ENCODE peak calls at places on chromosome 18, in nine cellular contexts. One of them, this sample, is unnamed.

GRCh38 chr18:59878644-59879043 is 21.2 kb upstream of the PMAIP1 start:
- DNase-seq in HepG2: no peak
- DNase-seq in GM23338: no peak
- DNase-seq in A549: no peak
- DNase-seq in GM12878: no peak
- DNase-seq in HCT116: no peak
- DNase-seq in SK-N-SH: no peak
- DNase-seq in HL-60: no peak
- DNase-seq in K562: no peak
- DNase-seq in this sample: no peak

GRCh38 chr18:8707946-8708345 is 2.6 kb downstream of the MTCL1 start:
- DNase-seq in GM23338: no peak
- DNase-seq in SK-N-SH: no peak
- DNase-seq in HepG2: peak
- DNase-seq in HCT116: no peak
- DNase-seq in A549: no peak
- DNase-seq in GM12878: no peak
- DNase-seq in HL-60: no peak
- DNase-seq in K562: no peak
- DNase-seq in this sample: no peak

GRCh38 chr18:42883177-42883576 is 232.3 kb downstream of the RIT2 start:
- DNase-seq in GM23338: no peak
- DNase-seq in GM12878: no peak
- DNase-seq in SK-N-SH: peak
- DNase-seq in HepG2: no peak
- DNase-seq in A549: no peak
- DNase-seq in HCT116: no peak
- DNase-seq in K562: no peak
- DNase-seq in HL-60: no peak
- DNase-seq in this sample: no peak

GRCh38 chr18:48805826-48806535 is 144.8 kb downstream of the SMAD7 start:
- DNase-seq in A549: no peak
- DNase-seq in GM12878: no peak
- DNase-seq in K562: no peak
- DNase-seq in SK-N-SH: no peak
- DNase-seq in HL-60: no peak
- DNase-seq in HCT116: no peak
- DNase-seq in GM23338: no peak
- DNase-seq in HepG2: no peak
- DNase-seq in this sample: no peak

GRCh38 chr18:37565985-37566478 is 434 bp upstream of the CELF4 start:
- DNase-seq in GM12878: no peak
- DNase-seq in SK-N-SH: peak
- DNase-seq in GM23338: peak
- DNase-seq in A549: peak
- DNase-seq in K562: no peak
- DNase-seq in HL-60: no peak
- DNase-seq in HepG2: no peak
- DNase-seq in HCT116: no peak
- DNase-seq in this sample: no peak

GRCh38 chr18:830315-830901 is 18.4 kb upstream of the YES1 start:
- DNase-seq in SK-N-SH: no peak
- DNase-seq in HepG2: no peak
- DNase-seq in HL-60: peak
- DNase-seq in HCT116: no peak
- DNase-seq in GM12878: no peak
- DNase-seq in GM23338: peak
- DNase-seq in A549: no peak
- DNase-seq in K562: peak
- DNase-seq in this sample: no peak

GRCh38 chr18:49878567-49878966 is 65.2 kb upstream of the ACAA2 start:
- DNase-seq in GM12878: no peak
- DNase-seq in HCT116: no peak
- DNase-seq in HepG2: no peak
- DNase-seq in A549: no peak
- DNase-seq in HL-60: no peak
- DNase-seq in K562: no peak
- DNase-seq in SK-N-SH: no peak
- DNase-seq in GM23338: no peak
- DNase-seq in this sample: no peak

GRCh38 chr18:10297079-10297478 is 157.4 kb upstream of the APCDD1 start:
- DNase-seq in A549: no peak
- DNase-seq in HCT116: no peak
- DNase-seq in SK-N-SH: no peak
- DNase-seq in K562: no peak
- DNase-seq in GM12878: no peak
- DNase-seq in HepG2: no peak
- DNase-seq in HL-60: no peak
- DNase-seq in GM23338: no peak
- DNase-seq in this sample: no peak

GRCh38 chr18:1929720-1930119 is 641.6 kb downstream of the METTL4 start:
- DNase-seq in K562: no peak
- DNase-seq in SK-N-SH: no peak
- DNase-seq in HepG2: no peak
- DNase-seq in HL-60: no peak
- DNase-seq in HCT116: no peak
- DNase-seq in GM23338: no peak
- DNase-seq in GM12878: no peak
- DNase-seq in A549: no peak
- DNase-seq in this sample: no peak

GRCh38 chr18:50268022-50268747 is 1.9 kb upstream of the CFAP53 start:
- DNase-seq in HepG2: no peak
- DNase-seq in HL-60: no peak
- DNase-seq in HCT116: no peak
- DNase-seq in SK-N-SH: peak
- DNase-seq in GM12878: peak
- DNase-seq in GM23338: peak
- DNase-seq in A549: peak
- DNase-seq in K562: no peak
- DNase-seq in this sample: no peak

GRCh38 chr18:2979871-2980606 is 32.9 kb downstream of the LPIN2 start:
- DNase-seq in SK-N-SH: no peak
- DNase-seq in A549: no peak
- DNase-seq in GM12878: no peak
- DNase-seq in K562: no peak
- DNase-seq in GM23338: no peak
- DNase-seq in HepG2: no peak
- DNase-seq in HL-60: peak
- DNase-seq in HCT116: no peak
- DNase-seq in this sample: no peak

GRCh38 chr18:21991897-21992296 is 177.5 kb upstream of the GATA6 start:
- DNase-seq in HL-60: no peak
- DNase-seq in A549: no peak
- DNase-seq in HepG2: no peak
- DNase-seq in K562: no peak
- DNase-seq in SK-N-SH: no peak
- DNase-seq in GM23338: peak
- DNase-seq in GM12878: no peak
- DNase-seq in HCT116: no peak
- DNase-seq in this sample: no peak

GRCh38 chr18:11246466-11246865 is 97.1 kb upstream of the PIEZO2 start:
- DNase-seq in K562: no peak
- DNase-seq in HCT116: no peak
- DNase-seq in A549: no peak
- DNase-seq in SK-N-SH: no peak
- DNase-seq in HL-60: no peak
- DNase-seq in GM23338: no peak
- DNase-seq in GM12878: no peak
- DNase-seq in HepG2: no peak
- DNase-seq in this sample: no peak

GRCh38 chr18:54517521-54517920 is 73.5 kb upstream of the DYNAP start:
- DNase-seq in K562: no peak
- DNase-seq in SK-N-SH: no peak
- DNase-seq in GM12878: no peak
- DNase-seq in A549: no peak
- DNase-seq in HL-60: no peak
- DNase-seq in HCT116: no peak
- DNase-seq in GM23338: no peak
- DNase-seq in HepG2: no peak
- DNase-seq in this sample: no peak

GRCh38 chr18:54509793-54510192 is 81.3 kb upstream of the DYNAP start:
- DNase-seq in A549: no peak
- DNase-seq in HCT116: no peak
- DNase-seq in K562: no peak
- DNase-seq in HL-60: no peak
- DNase-seq in GM23338: no peak
- DNase-seq in GM12878: no peak
- DNase-seq in HepG2: no peak
- DNase-seq in SK-N-SH: no peak
- DNase-seq in this sample: no peak

DNA sequence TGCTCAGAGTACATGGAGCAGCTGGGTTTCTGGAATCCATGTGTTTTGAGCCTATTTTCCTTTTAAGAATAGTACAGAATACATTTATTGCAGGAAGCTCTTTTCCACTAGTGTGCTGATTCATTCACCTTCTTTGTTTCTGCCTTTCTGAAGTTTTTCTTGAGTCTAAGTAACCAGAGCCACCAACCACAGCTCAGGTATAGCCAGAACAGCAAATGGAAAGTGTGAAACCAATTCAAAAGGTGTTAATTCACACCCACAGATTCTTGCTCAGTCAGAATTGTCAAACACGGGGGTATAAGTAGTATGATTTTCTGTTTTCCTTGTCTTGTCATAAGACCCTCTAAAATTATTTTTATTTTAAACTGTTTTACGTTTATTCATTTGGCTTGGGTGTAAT is 75.9 kb upstream of the DYNAP start:
- DNase-seq in K562: no peak
- DNase-seq in A549: no peak
- DNase-seq in GM23338: no peak
- DNase-seq in HCT116: no peak
- DNase-seq in HL-60: no peak
- DNase-seq in SK-N-SH: no peak
- DNase-seq in HepG2: no peak
- DNase-seq in GM12878: no peak
- DNase-seq in this sample: no peak
- TF ChIP-seq REST in K562: no peak
- TF ChIP-seq REST in A549: no peak
- TF ChIP-seq REST in GM23338: no peak
- TF ChIP-seq REST in HCT116: no peak
- TF ChIP-seq REST in HL-60: no peak
- TF ChIP-seq REST in SK-N-SH: no peak
- TF ChIP-seq REST in HepG2: no peak
- TF ChIP-seq REST in GM12878: no peak
- TF ChIP-seq REST in this sample: no peak

GRCh38 chr18:32454667-32455066 is 16.0 kb downstream of the GAREM1 start:
- DNase-seq in HCT116: no peak
- DNase-seq in GM23338: no peak
- DNase-seq in SK-N-SH: no peak
- DNase-seq in GM12878: no peak
- DNase-seq in K562: no peak
- DNase-seq in HepG2: no peak
- DNase-seq in A549: no peak
- DNase-seq in HL-60: no peak
- DNase-seq in this sample: no peak

GRCh38 chr18:32461704-32462272 is 8.9 kb downstream of the GAREM1 start:
- DNase-seq in GM12878: no peak
- DNase-seq in SK-N-SH: no peak
- DNase-seq in HL-60: no peak
- DNase-seq in GM23338: no peak
- DNase-seq in K562: no peak
- DNase-seq in A549: no peak
- DNase-seq in HepG2: no peak
- DNase-seq in HCT116: no peak
- DNase-seq in this sample: no peak

GRCh38 chr18:32455346-32455745 is 15.3 kb downstream of the GAREM1 start:
- DNase-seq in HepG2: no peak
- DNase-seq in SK-N-SH: no peak
- DNase-seq in A549: no peak
- DNase-seq in HCT116: no peak
- DNase-seq in GM23338: no peak
- DNase-seq in K562: no peak
- DNase-seq in HL-60: no peak
- DNase-seq in GM12878: no peak
- DNase-seq in this sample: no peak

GRCh38 chr18:32460046-32460785 is 10.5 kb downstream of the GAREM1 start:
- DNase-seq in HL-60: no peak
- DNase-seq in HepG2: no peak
- DNase-seq in HCT116: no peak
- DNase-seq in A549: no peak
- DNase-seq in SK-N-SH: no peak
- DNase-seq in GM12878: no peak
- DNase-seq in GM23338: no peak
- DNase-seq in K562: no peak
- DNase-seq in this sample: no peak
- TF ChIP-seq REST in HL-60: no peak
- TF ChIP-seq REST in HepG2: no peak
- TF ChIP-seq REST in HCT116: no peak
- TF ChIP-seq REST in A549: no peak
- TF ChIP-seq REST in SK-N-SH: no peak
- TF ChIP-seq REST in GM12878: no peak
- TF ChIP-seq REST in GM23338: no peak
- TF ChIP-seq REST in K562: no peak
- TF ChIP-seq REST in this sample: no peak

GRCh38 chr18:61400714-61401113 is 67.5 kb downstream of the CDH20 start:
- DNase-seq in GM12878: no peak
- DNase-seq in K562: no peak
- DNase-seq in HCT116: no peak
- DNase-seq in A549: no peak
- DNase-seq in HL-60: no peak
- DNase-seq in SK-N-SH: no peak
- DNase-seq in GM23338: no peak
- DNase-seq in HepG2: no peak
- DNase-seq in this sample: no peak

GRCh38 chr18:61398961-61399632 is 65.9 kb downstream of the CDH20 start:
- DNase-seq in SK-N-SH: no peak
- DNase-seq in HCT116: no peak
- DNase-seq in GM12878: no peak
- DNase-seq in HepG2: no peak
- DNase-seq in HL-60: no peak
- DNase-seq in K562: no peak
- DNase-seq in GM23338: no peak
- DNase-seq in A549: no peak
- DNase-seq in this sample: no peak

GRCh38 chr18:61400016-61400630 is 66.9 kb downstream of the CDH20 start:
- DNase-seq in K562: no peak
- DNase-seq in A549: no peak
- DNase-seq in HCT116: no peak
- DNase-seq in GM23338: no peak
- DNase-seq in SK-N-SH: no peak
- DNase-seq in HL-60: no peak
- DNase-seq in GM12878: no peak
- DNase-seq in HepG2: no peak
- DNase-seq in this sample: no peak

GRCh38 chr18:61397222-61397621 is 64.0 kb downstream of the CDH20 start:
- DNase-seq in HepG2: no peak
- DNase-seq in K562: no peak
- DNase-seq in HCT116: no peak
- DNase-seq in SK-N-SH: no peak
- DNase-seq in GM12878: no peak
- DNase-seq in A549: no peak
- DNase-seq in HL-60: no peak
- DNase-seq in GM23338: no peak
- DNase-seq in this sample: no peak

GRCh38 chr18:61402761-61403160 is 69.5 kb downstream of the CDH20 start:
- DNase-seq in GM23338: no peak
- DNase-seq in HCT116: no peak
- DNase-seq in K562: no peak
- DNase-seq in A549: no peak
- DNase-seq in SK-N-SH: no peak
- DNase-seq in GM12878: no peak
- DNase-seq in HepG2: no peak
- DNase-seq in HL-60: no peak
- DNase-seq in this sample: no peak
- TF ChIP-seq REST in GM23338: no peak
- TF ChIP-seq REST in HCT116: no peak
- TF ChIP-seq REST in K562: no peak
- TF ChIP-seq REST in A549: no peak
- TF ChIP-seq REST in SK-N-SH: no peak
- TF ChIP-seq REST in GM12878: no peak
- TF ChIP-seq REST in HepG2: no peak
- TF ChIP-seq REST in HL-60: no peak
- TF ChIP-seq REST in this sample: no peak

GRCh38 chr18:63098014-63098981 is 221.3 kb downstream of the BCL2 start:
- DNase-seq in K562: no peak
- DNase-seq in HepG2: no peak
- DNase-seq in SK-N-SH: no peak
- DNase-seq in GM12878: peak
- DNase-seq in HCT116: no peak
- DNase-seq in GM23338: no peak
- DNase-seq in HL-60: peak
- DNase-seq in A549: no peak
- DNase-seq in this sample: no peak
- TF ChIP-seq REST in K562: no peak
- TF ChIP-seq REST in HepG2: no peak
- TF ChIP-seq REST in SK-N-SH: no peak
- TF ChIP-seq REST in GM12878: no peak
- TF ChIP-seq REST in HCT116: no peak
- TF ChIP-seq REST in GM23338: no peak
- TF ChIP-seq REST in HL-60: no peak
- TF ChIP-seq REST in A549: no peak
- TF ChIP-seq REST in this sample: no peak

This sample was measured in Panc1.